ENCODE peak calls at places on chromosomes 4 and X, in seven cellular contexts. R is transverse colon, U is IMR-90, S is uterus, G is sigmoid colon, K is H1, Y is A549. Q is an unnamed sample.
A peak's percentile ranks its signal among the peaks of the same experiment; 100 is the strongest.

GRCh38 chrX:54812306-54812705 is 4.8 kb downstream of the MAGED2 start:
- DNase-seq in K (no peak), Y (no peak), R (no peak), S (no peak), U (no peak), G (no peak), Q (no peak)

GRCh38 chr4:176277162-176277904 is 8.3 kb upstream of the ASB5 start:
- DNase-seq in S (peak; percentile 30), U (peak; percentile 71), Y (peak; percentile 56), G (peak; percentile 86), K (peak; percentile 17), R (peak; percentile 52), Q (peak; percentile 38)

GRCh38 chrX:30906726-30907125 is 17.7 kb upstream of the TAB3 start:
- DNase-seq in R (no peak), Y (no peak), G (no peak), K (no peak), S (no peak), U (peak; percentile 54), Q (no peak)

GRCh38 chr4:10317345-10317744 is 139.9 kb downstream of the ZNF518B start:
- DNase-seq in K (no peak), S (no peak), Y (no peak), U (no peak), G (no peak), R (no peak), Q (no peak)

GRCh38 chrX:149004936-149005335 is 500.2 kb downstream of the IDS start:
- DNase-seq in Y (no peak), K (no peak), U (no peak), G (no peak), R (no peak), S (no peak), Q (no peak)

GRCh38 chr4:120821986-120822385 is 100.5 kb downstream of the PRDM5 start:
- DNase-seq in S (no peak), R (no peak), U (no peak), G (no peak), K (no peak), Y (no peak), Q (no peak)

GRCh38 chr4:143336828-143337599 is at the start of gene GAB1:
- DNase-seq in G (peak; percentile 89), K (no peak), U (peak; percentile 80), Y (peak; percentile 82), R (peak; percentile 86), S (peak; percentile 72), Q (peak; percentile 63)

GRCh38 chrX:17266171-17266570 is 108.8 kb upstream of the NHS start:
- DNase-seq in U (no peak), K (no peak), Y (no peak), S (no peak), R (no peak), G (no peak), Q (no peak)

GRCh38 chr4:51885371-51885770 is 42.4 kb downstream of the DCUN1D4 start:
- DNase-seq in R (no peak), S (no peak), U (peak; percentile 28), G (no peak), K (no peak), Y (peak; percentile 19), Q (no peak)

GRCh38 chrX:115031989-115032388 is 14.6 kb upstream of the IL13RA2 start:
- DNase-seq in G (no peak), U (no peak), K (no peak), Y (no peak), S (no peak), R (no peak), Q (no peak)

GRCh38 chr4:23770011-23770410 is 119.8 kb downstream of the PPARGC1A start:
- DNase-seq in R (no peak), K (no peak), G (no peak), S (no peak), U (peak; percentile 25), Y (no peak), Q (no peak)

GRCh38 chrX:40087574-40088298 is 10.0 kb downstream of the BCOR start:
- DNase-seq in Y (no peak), S (no peak), U (peak; percentile 79), R (no peak), K (no peak), G (no peak), Q (no peak)

GRCh38 chr4:35102111-35102510 is 1142.2 kb downstream of the ARAP2 start:
- DNase-seq in G (no peak), K (no peak), Y (no peak), S (no peak), U (no peak), R (no peak), Q (no peak)

GRCh38 chr4:121656269-121656641 is 40.5 kb downstream of the ANXA5 start:
- DNase-seq in Y (peak; percentile 69), R (peak; percentile 10), G (no peak), K (no peak), S (peak; percentile 29), U (peak; percentile 79), Q (no peak)

GRCh38 chrX:80285131-80285773 is 135.0 kb upstream of the TENT5D start:
- DNase-seq in U (peak; percentile 1), S (no peak), K (peak; percentile 9), Y (peak; percentile 53), G (no peak), R (peak; percentile 13), Q (no peak)

GRCh38 chrX:55006827-55007621 is 6.9 kb downstream of the APEX2 start:
- DNase-seq in R (no peak), G (no peak), K (no peak), S (no peak), U (no peak), Y (no peak), Q (no peak)

DNA sequence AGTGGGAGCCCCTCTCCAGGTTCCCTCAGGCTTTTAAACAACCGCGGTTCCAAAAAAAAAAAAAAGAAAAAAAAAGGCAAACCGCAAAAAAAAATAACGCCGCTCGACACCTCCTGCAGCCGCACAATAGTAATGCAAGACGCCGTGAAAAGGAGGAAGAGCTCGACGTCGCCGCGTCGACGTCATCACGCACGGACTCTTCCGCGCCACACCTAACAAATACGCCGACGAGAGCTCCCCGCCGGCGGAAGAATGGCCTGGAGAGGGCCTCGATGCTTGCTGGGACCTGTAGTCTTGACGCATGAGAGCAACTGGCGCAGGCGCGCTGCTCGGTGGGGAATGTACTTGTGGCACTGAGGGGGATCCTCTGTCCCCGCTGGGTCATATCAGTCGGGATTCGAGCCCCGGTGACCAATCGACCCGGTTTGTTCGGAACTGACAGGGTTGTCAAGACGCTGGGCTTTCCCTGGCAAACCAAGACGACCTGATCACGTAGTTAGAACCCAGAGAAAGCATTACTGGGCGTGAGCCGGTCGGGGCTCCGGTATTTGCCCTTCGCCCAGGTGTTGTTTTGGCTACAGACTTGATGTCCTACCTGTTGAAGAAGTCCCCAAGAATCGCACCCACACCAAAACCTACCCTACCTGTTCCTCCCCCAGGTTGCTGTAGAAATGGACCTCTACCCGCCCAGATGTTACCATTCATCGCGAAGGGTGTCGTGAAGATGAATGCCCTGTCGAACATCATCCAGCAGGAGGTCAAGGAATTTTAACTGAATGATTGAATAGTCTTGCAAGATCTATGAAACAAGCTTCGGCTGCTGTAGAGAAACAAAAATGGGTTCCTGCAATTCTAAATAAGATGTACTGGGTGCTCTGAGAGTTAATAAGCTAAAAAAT is at the start of gene CBR4:
- DNase-seq in G (peak; percentile 99), R (peak; percentile 97), K (peak; percentile 98), U (peak; percentile 99), S (peak; percentile 96), Y (peak; percentile 97), Q (peak; percentile 97)
- TF ChIP-seq POLR2A in G (peak; percentile 78), R (peak; percentile 91), K (peak; percentile 70), U (peak; percentile 86), S (peak; percentile 82), Y (peak; percentile 80), Q (peak; percentile 86)

GRCh38 chr4:781493-782216 is 44.3 kb downstream of the CPLX1 start:
- DNase-seq in R (peak; percentile 99), Y (peak; percentile 97), S (peak; percentile 99), G (peak; percentile 99), K (peak; percentile 98), U (peak; percentile 98), Q (peak; percentile 99)
- TF ChIP-seq POLR2A in R (peak; percentile 93), Y (peak; percentile 75), S (peak; percentile 97), G (peak; percentile 91), K (peak; percentile 97), U (peak; percentile 92), Q (peak; percentile 94)

DNA sequence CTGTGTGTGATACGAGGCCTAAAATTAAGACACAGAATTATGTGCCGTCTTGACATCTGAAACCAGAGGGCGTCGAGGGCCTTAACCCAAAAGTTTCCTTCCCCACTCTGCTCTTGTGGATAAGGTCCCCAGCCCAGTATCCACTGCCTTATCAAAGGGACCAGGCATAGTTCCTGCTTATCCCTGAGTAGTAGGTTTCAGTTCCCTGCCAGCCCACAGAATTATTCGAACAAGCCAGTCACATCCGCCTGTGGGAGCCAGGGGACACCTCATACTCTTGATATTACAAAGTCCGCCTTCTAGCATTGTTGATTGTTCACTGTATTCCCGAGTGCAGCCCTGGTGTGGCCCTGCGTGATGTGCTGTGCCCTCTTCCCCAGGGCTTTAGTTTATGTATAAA is 5.4 kb upstream of the MMRN1 start:
- DNase-seq in K (no peak), Y (no peak), G (no peak), S (no peak), R (no peak), U (no peak), Q (no peak)
- TF ChIP-seq POLR2A in K (no peak), Y (no peak), G (no peak), S (no peak), R (no peak), U (no peak), Q (no peak)

GRCh38 chrX:107715331-107716044 is 60.1 kb downstream of the TSC22D3 start:
- DNase-seq in S (no peak), G (no peak), R (peak; percentile 11), U (peak; percentile 23), Y (no peak), K (no peak), Q (no peak)
- TF ChIP-seq POLR2A in S (no peak), G (peak; percentile 23), R (peak; percentile 47), U (no peak), Y (no peak), K (no peak), Q (no peak)

GRCh38 chrX:49921109-49921508 is 1.3 kb upstream of the CLCN5 start:
- DNase-seq in G (no peak), S (no peak), K (no peak), Y (no peak), R (no peak), U (no peak), Q (no peak)

GRCh38 chrX:49919617-49920016 is 2.8 kb upstream of the CLCN5 start:
- DNase-seq in U (peak; percentile 46), S (peak; percentile 70), G (peak; percentile 75), Y (peak; percentile 14), K (no peak), R (peak; percentile 22), Q (no peak)

DNA sequence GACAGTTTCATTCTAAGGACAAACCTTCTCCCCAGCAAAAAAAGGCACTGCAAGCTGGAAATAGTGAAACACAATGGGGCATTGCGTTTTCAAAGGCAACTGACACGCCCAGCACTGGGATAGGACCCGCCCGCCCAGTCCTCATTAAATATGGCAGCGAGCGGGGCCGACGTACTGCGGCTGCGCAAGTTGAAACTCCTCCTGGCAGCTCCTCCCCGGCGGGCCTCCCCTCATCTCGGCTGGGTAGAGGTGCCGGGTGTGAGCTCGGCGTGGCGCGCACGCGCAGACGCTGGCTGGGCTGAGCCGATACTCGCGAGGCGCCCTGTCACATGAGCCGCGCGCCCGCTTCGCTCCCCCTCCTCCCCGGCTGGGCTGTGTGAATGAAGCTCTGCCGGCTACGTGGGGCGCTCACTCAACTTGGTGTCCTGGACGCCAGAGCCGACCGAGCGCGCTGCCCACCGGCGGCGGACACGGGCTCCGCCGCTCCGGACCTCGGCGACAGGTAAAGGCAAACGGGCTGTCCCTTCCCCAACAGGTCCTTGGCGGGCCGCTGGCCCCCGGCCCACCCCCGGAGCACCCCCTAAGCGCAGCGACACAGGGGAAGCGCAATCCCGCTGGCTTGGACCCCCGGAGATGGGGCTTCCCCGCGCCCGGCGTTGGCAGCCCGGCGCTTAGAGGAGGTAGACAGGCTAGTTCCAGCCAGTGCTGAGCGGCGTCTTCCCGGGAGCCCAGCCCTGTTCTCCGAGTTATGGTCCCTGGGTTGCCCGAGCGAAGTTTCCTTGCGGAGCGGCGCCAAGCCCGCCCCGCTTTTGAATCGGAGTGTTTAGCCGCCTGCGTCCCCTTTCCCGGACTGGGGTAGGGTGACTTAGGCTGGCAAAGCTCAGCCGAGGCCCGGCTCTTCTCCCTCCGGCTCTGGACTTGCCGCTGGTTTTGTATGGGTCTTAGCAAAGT is at the start of gene CLCN5:
- DNase-seq in R (peak; percentile 96), G (peak; percentile 98), S (peak; percentile 96), Y (peak; percentile 94), U (peak; percentile 91), K (peak; percentile 86), Q (peak; percentile 90)
- TF ChIP-seq POLR2A in R (peak; percentile 52), G (no peak), S (peak; percentile 66), Y (peak; percentile 55), U (no peak), K (no peak), Q (peak; percentile 76)